ENCODE peak calls at places on chromosomes 13 and 19, in five cellular contexts. D is cardiac muscle cell, J is renal cortical epithelial cell, U is GM13976, G is NCI-H1048. B is an unnamed sample.

GRCh38 chr19:54084410-54084809 is 3.2 kb upstream of the TARM1 start:
- DNase-seq in J (no peak), G (no peak), U (no peak), D (no peak), B (no peak)

GRCh38 chr13:18959229-18959628 is 222.4 kb downstream of the TUBA3C start:
- DNase-seq in J (no peak), U (peak), G (no peak), D (no peak), B (no peak)

GRCh38 chr19:18895828-18896341 is at the start of gene CERS1:
- DNase-seq in D (peak), J (no peak), U (no peak), G (no peak), B (no peak)

GRCh38 chr13:100659578-100659977 is 15.0 kb downstream of the TMTC4 start:
- DNase-seq in U (no peak), J (no peak), D (no peak), G (no peak), B (no peak)

GRCh38 chr13:52879950-52880650 is 31.7 kb upstream of the PCDH8 start:
- DNase-seq in D (no peak), J (no peak), U (no peak), G (no peak), B (no peak)

GRCh38 chr19:51627491-51628138 is 2.6 kb downstream of the SIGLEC5 start:
- DNase-seq in G (no peak), D (no peak), J (no peak), U (no peak), B (no peak)

GRCh38 chr13:49859568-49859967 is 67.1 kb upstream of the KPNA3 start:
- DNase-seq in J (peak), G (no peak), D (no peak), U (no peak), B (no peak)

GRCh38 chr13:50388481-50388880 is 373.2 kb downstream of the KCNRG start:
- DNase-seq in J (no peak), D (no peak), G (no peak), U (no peak), B (no peak)

GRCh38 chr13:44249439-44249838 is 124.2 kb upstream of the SERP2 start:
- DNase-seq in U (no peak), J (peak), D (no peak), G (no peak), B (no peak)

GRCh38 chr13:101978546-101979315 is 423.1 kb downstream of the FGF14 start:
- DNase-seq in U (no peak), D (no peak), J (no peak), G (no peak), B (no peak)

GRCh38 chr19:18610556-18611326 is 1.9 kb upstream of the TMEM59L start:
- DNase-seq in G (no peak), J (no peak), D (no peak), U (no peak), B (no peak)

GRCh38 chr13:33251131-33251629 is 34.4 kb downstream of the STARD13 start:
- DNase-seq in U (peak), D (no peak), G (no peak), J (peak), B (no peak)

GRCh38 chr19:5891938-5892771 is 11.4 kb downstream of the NDUFA11 start:
- DNase-seq in G (no peak), U (peak), D (peak), J (no peak), B (no peak)

GRCh38 chr19:35350591-35350990 is 2.9 kb downstream of the FFAR1 start:
- DNase-seq in U (peak), G (no peak), J (no peak), D (no peak), B (no peak)